ENCODE peak calls at places on chromosomes 6 and 20, in five cellular contexts. One of them, this sample, is unnamed.
A peak's percentile ranks its signal among the peaks of the same experiment; 100 is the strongest.

GRCh38 chr6:21229061-21229460 is 364.5 kb upstream of the SOX4 start:
- DNase-seq in ovary: no peak
- DNase-seq in heart right ventricle: no peak
- DNase-seq in body of pancreas: no peak
- DNase-seq in cardiac muscle cell: no peak
- DNase-seq in this sample: no peak

GRCh38 chr20:10501377-10501776 is 66.3 kb downstream of the SLX4IP start:
- DNase-seq in body of pancreas: no peak
- DNase-seq in heart right ventricle: no peak
- DNase-seq in ovary: no peak
- DNase-seq in cardiac muscle cell: peak; percentile 22
- DNase-seq in this sample: no peak

GRCh38 chr6:106901062-106901461 is 73.5 kb downstream of the CD24 start:
- DNase-seq in cardiac muscle cell: no peak
- DNase-seq in heart right ventricle: no peak
- DNase-seq in ovary: no peak
- DNase-seq in body of pancreas: no peak
- DNase-seq in this sample: no peak

GRCh38 chr20:9794831-9795230 is 44.0 kb downstream of the PAK5 start:
- DNase-seq in heart right ventricle: no peak
- DNase-seq in ovary: no peak
- DNase-seq in cardiac muscle cell: no peak
- DNase-seq in body of pancreas: no peak
- DNase-seq in this sample: no peak

GRCh38 chr6:53837875-53838806 is 43.3 kb downstream of the LRRC1 start:
- DNase-seq in cardiac muscle cell: peak; percentile 16
- DNase-seq in heart right ventricle: no peak
- DNase-seq in body of pancreas: no peak
- DNase-seq in ovary: no peak
- DNase-seq in this sample: peak; percentile 34

GRCh38 chr6:52249078-52249477 is 4.8 kb upstream of the IL17F start:
- DNase-seq in cardiac muscle cell: no peak
- DNase-seq in ovary: no peak
- DNase-seq in heart right ventricle: no peak
- DNase-seq in body of pancreas: no peak
- DNase-seq in this sample: no peak

GRCh38 chr6:51542466-51542865 is 544.9 kb downstream of the PKHD1 start:
- DNase-seq in cardiac muscle cell: no peak
- DNase-seq in heart right ventricle: no peak
- DNase-seq in ovary: no peak
- DNase-seq in body of pancreas: no peak
- DNase-seq in this sample: no peak

GRCh38 chr6:78487401-78487800 is 379.9 kb upstream of the IRAK1BP1 start:
- DNase-seq in ovary: no peak
- DNase-seq in cardiac muscle cell: no peak
- DNase-seq in heart right ventricle: no peak
- DNase-seq in body of pancreas: no peak
- DNase-seq in this sample: no peak

GRCh38 chr6:148453906-148454305 is 111.3 kb downstream of the SASH1 start:
- DNase-seq in body of pancreas: no peak
- DNase-seq in cardiac muscle cell: no peak
- DNase-seq in ovary: no peak
- DNase-seq in heart right ventricle: no peak
- DNase-seq in this sample: no peak

GRCh38 chr20:14582855-14583254 is 245.4 kb upstream of the FLRT3 start:
- DNase-seq in ovary: no peak
- DNase-seq in body of pancreas: no peak
- DNase-seq in cardiac muscle cell: no peak
- DNase-seq in heart right ventricle: no peak
- DNase-seq in this sample: no peak

GRCh38 chr6:122322824-122323223 is 76.6 kb upstream of the HSF2 start:
- DNase-seq in ovary: no peak
- DNase-seq in body of pancreas: peak; percentile 3
- DNase-seq in cardiac muscle cell: peak; percentile 30
- DNase-seq in heart right ventricle: no peak
- DNase-seq in this sample: peak; percentile 43

GRCh38 chr6:80440496-80441160 is 334.2 kb downstream of the BCKDHB start:
- DNase-seq in heart right ventricle: no peak
- DNase-seq in cardiac muscle cell: no peak
- DNase-seq in body of pancreas: no peak
- DNase-seq in ovary: no peak
- DNase-seq in this sample: no peak

GRCh38 chr6:85620308-85620707 is 22.4 kb downstream of the SYNCRIP start:
- DNase-seq in body of pancreas: no peak
- DNase-seq in ovary: no peak
- DNase-seq in cardiac muscle cell: no peak
- DNase-seq in heart right ventricle: no peak
- DNase-seq in this sample: no peak

GRCh38 chr20:11890331-11891080 is 27.2 kb upstream of the BTBD3 start:
- DNase-seq in ovary: peak; percentile 90
- DNase-seq in body of pancreas: peak; percentile 93
- DNase-seq in heart right ventricle: peak; percentile 92
- DNase-seq in cardiac muscle cell: peak; percentile 95
- DNase-seq in this sample: peak; percentile 92

GRCh38 chr20:8094845-8095244 is 37.2 kb upstream of the PLCB1 start:
- DNase-seq in heart right ventricle: no peak
- DNase-seq in body of pancreas: peak; percentile 37
- DNase-seq in cardiac muscle cell: peak; percentile 83
- DNase-seq in ovary: no peak
- DNase-seq in this sample: no peak

GRCh38 chr6:163031931-163032330 is 304.2 kb downstream of the PACRG start:
- DNase-seq in ovary: no peak
- DNase-seq in heart right ventricle: no peak
- DNase-seq in body of pancreas: no peak
- DNase-seq in cardiac muscle cell: no peak
- DNase-seq in this sample: no peak

GRCh38 chr6:10518461-10519216 is 2.5 kb upstream of the GCNT2 start:
- DNase-seq in cardiac muscle cell: peak; percentile 40
- DNase-seq in ovary: no peak
- DNase-seq in heart right ventricle: no peak
- DNase-seq in body of pancreas: peak; percentile 53
- DNase-seq in this sample: peak; percentile 40

GRCh38 chr20:41956316-41957050 is 338.3 kb upstream of the CHD6 start:
- DNase-seq in cardiac muscle cell: peak; percentile 23
- DNase-seq in heart right ventricle: no peak
- DNase-seq in ovary: no peak
- DNase-seq in body of pancreas: peak; percentile 12
- DNase-seq in this sample: no peak

GRCh38 chr6:105429676-105430075 is 26.8 kb upstream of the PREP start:
- DNase-seq in cardiac muscle cell: peak; percentile 17
- DNase-seq in body of pancreas: no peak
- DNase-seq in heart right ventricle: no peak
- DNase-seq in ovary: no peak
- DNase-seq in this sample: no peak

GRCh38 chr6:168499045-168499650 is 58.2 kb downstream of the SMOC2 start:
- DNase-seq in ovary: no peak
- DNase-seq in heart right ventricle: no peak
- DNase-seq in body of pancreas: no peak
- DNase-seq in cardiac muscle cell: no peak
- DNase-seq in this sample: no peak

GRCh38 chr6:117976030-117976651 is 69.1 kb downstream of the SLC35F1 start:
- DNase-seq in ovary: no peak
- DNase-seq in cardiac muscle cell: peak; percentile 67
- DNase-seq in heart right ventricle: no peak
- DNase-seq in body of pancreas: peak; percentile 28
- DNase-seq in this sample: peak; percentile 57

GRCh38 chr6:20044883-20045282 is 167.4 kb downstream of the MBOAT1 start:
- DNase-seq in body of pancreas: no peak
- DNase-seq in cardiac muscle cell: no peak
- DNase-seq in ovary: no peak
- DNase-seq in heart right ventricle: no peak
- DNase-seq in this sample: no peak

GRCh38 chr6:18632670-18633410 is 245.7 kb downstream of the RNF144B start:
- DNase-seq in heart right ventricle: no peak
- DNase-seq in cardiac muscle cell: peak; percentile 52
- DNase-seq in ovary: no peak
- DNase-seq in body of pancreas: no peak
- DNase-seq in this sample: peak; percentile 15

GRCh38 chr6:33124947-33125346 is 49.2 kb downstream of the HLA-DPB1 start:
- DNase-seq in heart right ventricle: no peak
- DNase-seq in ovary: no peak
- DNase-seq in cardiac muscle cell: no peak
- DNase-seq in body of pancreas: no peak
- DNase-seq in this sample: no peak

GRCh38 chr6:136790411-136791295 is 1.6 kb downstream of the MAP3K5 start:
- DNase-seq in ovary: no peak
- DNase-seq in cardiac muscle cell: no peak
- DNase-seq in heart right ventricle: no peak
- DNase-seq in body of pancreas: no peak
- DNase-seq in this sample: peak; percentile 30

GRCh38 chr20:1524004-1524403 is 32.8 kb upstream of the SIRPB2 start:
- DNase-seq in cardiac muscle cell: no peak
- DNase-seq in body of pancreas: no peak
- DNase-seq in ovary: no peak
- DNase-seq in heart right ventricle: no peak
- DNase-seq in this sample: no peak

GRCh38 chr6:81002126-81002525 is 750.4 kb downstream of the TENT5A start:
- DNase-seq in heart right ventricle: no peak
- DNase-seq in body of pancreas: no peak
- DNase-seq in cardiac muscle cell: peak; percentile 25
- DNase-seq in ovary: no peak
- DNase-seq in this sample: peak; percentile 8

GRCh38 chr6:163364641-163365040 is 49.9 kb upstream of the QKI start:
- DNase-seq in ovary: no peak
- DNase-seq in cardiac muscle cell: no peak
- DNase-seq in heart right ventricle: no peak
- DNase-seq in body of pancreas: no peak
- DNase-seq in this sample: no peak

GRCh38 chr6:154511735-154512097 is 1.2 kb upstream of the CNKSR3 start:
- DNase-seq in heart right ventricle: no peak
- DNase-seq in ovary: no peak
- DNase-seq in body of pancreas: peak; percentile 20
- DNase-seq in cardiac muscle cell: no peak
- DNase-seq in this sample: no peak

GRCh38 chr6:12034831-12035230 is 22.7 kb downstream of the HIVEP1 start:
- DNase-seq in body of pancreas: no peak
- DNase-seq in ovary: no peak
- DNase-seq in heart right ventricle: no peak
- DNase-seq in cardiac muscle cell: no peak
- DNase-seq in this sample: no peak
- TF ChIP-seq CTCF in body of pancreas: peak; percentile 32
- TF ChIP-seq CTCF in ovary: no peak
- TF ChIP-seq CTCF in heart right ventricle: no peak
- TF ChIP-seq CTCF in cardiac muscle cell: no peak
- TF ChIP-seq CTCF in this sample: no peak

GRCh38 chr6:4774296-4774695 is 1.9 kb upstream of the CDYL start:
- DNase-seq in ovary: no peak
- DNase-seq in cardiac muscle cell: no peak
- DNase-seq in body of pancreas: no peak
- DNase-seq in heart right ventricle: no peak
- DNase-seq in this sample: no peak
- H3K4me3 ChIP-seq in ovary: no peak overlapping the region
- H3K4me3 ChIP-seq in cardiac muscle cell: no peak overlapping the region
- H3K4me3 ChIP-seq in body of pancreas: no peak overlapping the region
- H3K4me3 ChIP-seq in heart right ventricle: no peak overlapping the region
- H3K4me3 ChIP-seq in this sample: no peak overlapping the region

DNA sequence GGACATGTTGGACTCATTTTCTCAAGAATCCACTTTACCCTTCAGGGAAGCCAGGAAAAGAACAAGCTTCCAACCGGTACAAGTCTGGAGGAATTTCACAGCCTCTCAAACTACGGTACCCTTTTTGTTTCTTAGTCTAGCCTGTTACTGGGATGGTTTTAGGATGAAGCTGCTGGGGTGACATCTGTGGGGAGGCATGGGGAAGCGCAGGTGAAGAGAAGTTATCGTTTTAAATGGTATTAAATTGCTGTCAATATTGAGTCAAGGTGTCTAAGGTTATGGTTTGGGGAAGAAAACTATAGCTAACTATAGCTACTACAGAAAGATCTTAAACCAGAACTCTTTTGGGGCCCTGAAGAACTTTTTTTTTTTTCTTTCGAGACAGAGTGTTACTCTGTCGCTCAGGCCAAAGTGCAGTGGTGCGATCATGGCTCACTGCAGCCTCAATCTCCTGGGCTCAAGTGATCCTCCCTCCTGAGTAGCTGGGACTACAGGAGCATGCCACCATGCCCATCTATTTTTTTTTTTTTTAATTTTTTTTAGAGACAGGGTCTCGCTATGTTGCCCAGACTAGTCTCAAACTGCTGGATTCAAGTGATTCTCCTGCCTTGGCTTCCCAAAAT is 128.7 kb downstream of the RIN2 start:
- DNase-seq in heart right ventricle: no peak
- DNase-seq in ovary: no peak
- DNase-seq in cardiac muscle cell: no peak
- DNase-seq in body of pancreas: no peak
- DNase-seq in this sample: peak; percentile 32
- TF ChIP-seq CTCF in heart right ventricle: no peak
- TF ChIP-seq CTCF in ovary: no peak
- TF ChIP-seq CTCF in cardiac muscle cell: peak; percentile 12
- TF ChIP-seq CTCF in body of pancreas: no peak
- TF ChIP-seq CTCF in this sample: peak; percentile 32

GRCh38 chr6:15266423-15266996 is 20.6 kb downstream of the JARID2 start:
- DNase-seq in body of pancreas: no peak
- DNase-seq in heart right ventricle: no peak
- DNase-seq in ovary: no peak
- DNase-seq in cardiac muscle cell: peak; percentile 40
- DNase-seq in this sample: no peak

GRCh38 chr6:15265787-15266186 is 19.9 kb downstream of the JARID2 start:
- DNase-seq in body of pancreas: no peak
- DNase-seq in cardiac muscle cell: no peak
- DNase-seq in ovary: no peak
- DNase-seq in heart right ventricle: no peak
- DNase-seq in this sample: no peak

GRCh38 chr6:15264412-15264811 is 18.5 kb downstream of the JARID2 start:
- DNase-seq in ovary: no peak
- DNase-seq in heart right ventricle: no peak
- DNase-seq in body of pancreas: no peak
- DNase-seq in cardiac muscle cell: no peak
- DNase-seq in this sample: no peak

GRCh38 chr6:15263780-15264374 is 18.0 kb downstream of the JARID2 start:
- DNase-seq in cardiac muscle cell: no peak
- DNase-seq in heart right ventricle: no peak
- DNase-seq in body of pancreas: no peak
- DNase-seq in ovary: no peak
- DNase-seq in this sample: no peak

DNA sequence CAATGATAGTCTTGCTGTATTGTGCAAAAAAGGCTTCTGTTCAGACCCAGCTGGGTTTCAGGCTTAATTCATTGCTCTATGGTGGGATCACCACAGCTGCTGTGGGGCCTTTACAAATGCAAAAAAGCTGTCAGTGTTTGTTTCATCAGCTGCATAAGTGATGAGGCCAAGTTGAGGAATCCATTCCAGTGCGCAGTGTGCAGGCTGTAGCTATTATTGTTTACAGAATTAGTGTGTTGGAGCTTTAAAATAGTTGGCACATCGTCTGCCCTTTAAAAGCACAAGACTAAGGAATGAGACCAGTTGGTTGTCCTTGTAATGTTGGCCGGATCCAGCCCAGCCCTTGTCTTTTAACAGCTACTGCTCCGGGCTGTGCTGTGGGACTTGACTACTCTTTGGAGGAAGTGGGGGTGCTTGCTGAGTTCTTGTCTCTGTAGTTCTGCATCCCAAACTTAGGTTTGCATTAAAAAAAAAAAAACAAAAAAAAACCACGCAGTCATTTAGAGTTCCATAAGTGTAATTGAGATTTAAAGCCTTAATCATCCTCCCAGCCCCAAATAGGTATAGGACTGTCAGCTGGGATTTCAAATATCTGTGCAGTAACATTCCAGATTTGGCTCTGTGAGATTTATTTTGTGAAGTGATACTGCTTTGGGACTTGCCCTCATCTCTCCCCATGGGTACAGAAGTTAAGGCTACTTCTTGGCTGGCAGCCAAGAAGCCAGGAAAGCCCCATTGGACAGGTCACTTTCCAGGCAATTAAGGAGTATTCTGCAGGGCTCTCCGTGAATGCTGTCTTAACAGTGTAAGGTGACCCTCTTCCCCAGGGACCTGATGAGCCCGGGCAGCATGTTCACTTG is 19.3 kb downstream of the JARID2 start:
- DNase-seq in body of pancreas: no peak
- DNase-seq in cardiac muscle cell: peak; percentile 55
- DNase-seq in heart right ventricle: no peak
- DNase-seq in ovary: no peak
- DNase-seq in this sample: peak; percentile 56
- H3K4me3 ChIP-seq in body of pancreas: no peak overlapping the region
- H3K4me3 ChIP-seq in cardiac muscle cell: no peak overlapping the region
- H3K4me3 ChIP-seq in heart right ventricle: peak overlapping the region; percentile 13
- H3K4me3 ChIP-seq in ovary: no peak overlapping the region
- H3K4me3 ChIP-seq in this sample: no peak overlapping the region